ENCODE peak calls at places on chromosomes 3 and 15, in ten cellular contexts. N is OCI-LY7; Q is astrocyte; R is BE2C; B is CD8-positive, alpha-beta T cell; X is uterus; C is AG10803; K is B cell; L is DND-41; A is GM12865. G is an unnamed sample.

GRCh38 chr3:168909260-168909659 is 754.3 kb downstream of the MECOM start:
- DNase-seq in N (no peak), Q (peak; percentile 50), R (no peak), B (no peak), X (no peak), C (no peak), K (no peak), L (no peak), A (no peak), G (no peak)

GRCh38 chr3:141926929-141927328 is 50.5 kb downstream of the ATP1B3 start:
- DNase-seq in N (no peak), Q (no peak), R (no peak), B (no peak), X (no peak), C (no peak), K (no peak), L (peak; percentile 7), A (no peak), G (no peak)

GRCh38 chr15:101489236-101489632 is 273 bp downstream of the PCSK6 start:
- DNase-seq in N (no peak), Q (no peak), R (peak; percentile 74), B (no peak), X (no peak), C (no peak), K (no peak), L (no peak), A (peak; percentile 13), G (peak; percentile 72)

GRCh38 chr15:67072442-67072841 is 7.0 kb downstream of the SMAD3 start:
- DNase-seq in N (no peak), Q (no peak), R (no peak), B (no peak), X (no peak), C (no peak), K (no peak), L (no peak), A (no peak), G (no peak)

GRCh38 chr3:115627180-115628074 is 4.1 kb downstream of the GAP43 start:
- DNase-seq in N (no peak), Q (no peak), R (no peak), B (no peak), X (no peak), C (no peak), K (no peak), L (no peak), A (peak; percentile 3), G (no peak)

GRCh38 chr3:78519281-78519680 is 1248.5 kb downstream of the ROBO1 start:
- DNase-seq in N (no peak), Q (peak; percentile 39), R (no peak), B (no peak), X (no peak), C (no peak), K (no peak), L (no peak), A (no peak), G (no peak)

GRCh38 chr15:92377083-92377789 is 16.4 kb upstream of the ST8SIA2 start:
- DNase-seq in N (no peak), Q (peak; percentile 10), R (peak; percentile 37), B (no peak), X (no peak), C (peak; percentile 51), K (no peak), L (no peak), A (no peak), G (no peak)

GRCh38 chr15:90266061-90266431 is 574 bp downstream of the NGRN start:
- DNase-seq in N (no peak), Q (peak; percentile 29), R (peak; percentile 59), B (no peak), X (peak; percentile 32), C (no peak), K (peak; percentile 35), L (peak; percentile 55), A (peak; percentile 45), G (peak; percentile 35)

GRCh38 chr3:184325715-184326114 is 11.3 kb downstream of the EIF4G1 start:
- DNase-seq in N (no peak), Q (no peak), R (no peak), B (no peak), X (no peak), C (no peak), K (peak; percentile 4), L (no peak), A (no peak), G (no peak)

GRCh38 chr15:58628206-58629057 is 121.1 kb downstream of the ADAM10 start:
- DNase-seq in N (peak; percentile 13), Q (no peak), R (no peak), B (no peak), X (no peak), C (no peak), K (peak; percentile 10), L (no peak), A (peak; percentile 7), G (peak; percentile 25)

DNA sequence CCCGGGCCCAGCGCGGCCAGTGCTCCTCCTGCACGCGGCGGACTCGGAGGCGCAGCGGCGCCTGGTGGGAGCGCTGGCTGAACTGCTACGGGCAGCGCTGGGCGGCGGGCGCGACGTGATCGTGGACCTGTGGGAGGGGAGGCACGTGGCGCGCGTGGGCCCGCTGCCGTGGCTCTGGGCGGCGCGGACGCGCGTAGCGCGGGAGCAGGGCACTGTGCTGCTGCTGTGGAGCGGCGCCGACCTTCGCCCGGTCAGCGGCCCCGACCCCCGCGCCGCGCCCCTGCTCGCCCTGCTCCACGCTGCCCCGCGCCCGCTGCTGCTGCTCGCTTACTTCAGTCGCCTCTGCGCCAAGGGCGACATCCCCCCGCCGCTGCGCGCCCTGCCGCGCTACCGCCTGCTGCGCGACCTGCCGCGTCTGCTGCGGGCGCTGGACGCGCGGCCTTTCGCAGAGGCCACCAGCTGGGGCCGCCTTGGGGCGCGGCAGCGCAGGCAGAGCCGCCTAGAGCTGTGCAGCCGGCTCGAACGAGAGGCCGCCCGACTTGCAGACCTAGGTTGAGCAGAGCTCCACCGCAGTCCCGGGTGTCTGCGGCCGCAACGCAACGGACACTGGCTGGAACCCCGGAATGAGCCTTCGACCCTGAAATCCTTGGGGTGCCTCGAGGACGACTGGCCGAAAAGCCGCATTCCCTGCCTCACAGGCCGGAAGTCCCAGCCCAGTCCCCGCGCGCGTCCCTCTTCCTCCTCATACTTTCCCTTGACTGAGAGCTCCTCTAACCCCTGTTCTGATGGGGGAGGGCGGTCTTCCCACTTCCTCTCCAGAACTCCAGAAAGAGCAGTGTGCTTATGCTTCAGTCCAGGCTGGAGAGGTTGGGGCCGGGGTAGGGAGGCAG is 1.4 kb upstream of the IL17RC start:
- DNase-seq in N (no peak), Q (peak; percentile 41), R (peak; percentile 74), B (no peak), X (peak; percentile 81), C (peak; percentile 52), K (peak; percentile 54), L (no peak), A (peak; percentile 46), G (peak; percentile 68)
- TF ChIP-seq CTCF in N (no peak), Q (no peak), R (peak; percentile 8), B (no peak), X (peak; percentile 85), C (peak; percentile 36), K (no peak), L (no peak), A (no peak), G (peak; percentile 40)

GRCh38 chr3:159672728-159673471 is 315.7 kb upstream of the IL12A start:
- DNase-seq in N (no peak), Q (no peak), R (no peak), B (no peak), X (no peak), C (no peak), K (no peak), L (no peak), A (peak; percentile 24), G (no peak)
- TF ChIP-seq CTCF in N (no peak), Q (peak; percentile 29), R (no peak), B (no peak), X (no peak), C (peak; percentile 13), K (no peak), L (no peak), A (no peak), G (no peak)

GRCh38 chr3:138856799-138857198 is 22.1 kb upstream of the PIK3CB start:
- DNase-seq in N (no peak), Q (no peak), R (no peak), B (no peak), X (no peak), C (no peak), K (no peak), L (no peak), A (no peak), G (no peak)

GRCh38 chr3:138849541-138849940 is 14.8 kb upstream of the PIK3CB start:
- DNase-seq in N (no peak), Q (no peak), R (no peak), B (no peak), X (no peak), C (no peak), K (no peak), L (no peak), A (no peak), G (no peak)

GRCh38 chr3:138854204-138854603 is 19.5 kb upstream of the PIK3CB start:
- DNase-seq in N (no peak), Q (no peak), R (no peak), B (no peak), X (no peak), C (no peak), K (no peak), L (no peak), A (no peak), G (no peak)

GRCh38 chr3:138850151-138850550 is 15.4 kb upstream of the PIK3CB start:
- DNase-seq in N (no peak), Q (peak; percentile 30), R (no peak), B (no peak), X (no peak), C (no peak), K (no peak), L (no peak), A (no peak), G (no peak)

GRCh38 chr3:138854940-138855339 is 20.2 kb upstream of the PIK3CB start:
- DNase-seq in N (no peak), Q (no peak), R (no peak), B (no peak), X (no peak), C (no peak), K (no peak), L (no peak), A (no peak), G (no peak)
- TF ChIP-seq CTCF in N (no peak), Q (no peak), R (no peak), B (no peak), X (no peak), C (no peak), K (no peak), L (no peak), A (no peak), G (no peak)

GRCh38 chr3:118505784-118506183 is 528.9 kb downstream of the IGSF11 start:
- DNase-seq in N (no peak), Q (peak; percentile 2), R (no peak), B (no peak), X (no peak), C (no peak), K (no peak), L (no peak), A (no peak), G (no peak)

GRCh38 chr3:118495243-118495642 is 539.4 kb downstream of the IGSF11 start:
- DNase-seq in N (no peak), Q (no peak), R (no peak), B (no peak), X (no peak), C (no peak), K (no peak), L (no peak), A (no peak), G (no peak)

GRCh38 chr3:118504906-118505305 is 529.7 kb downstream of the IGSF11 start:
- DNase-seq in N (no peak), Q (no peak), R (no peak), B (no peak), X (no peak), C (no peak), K (no peak), L (no peak), A (no peak), G (no peak)

GRCh38 chr3:118501152-118501551 is 533.5 kb downstream of the IGSF11 start:
- DNase-seq in N (no peak), Q (peak; percentile 2), R (peak; percentile 61), B (no peak), X (peak; percentile 17), C (no peak), K (no peak), L (no peak), A (peak; percentile 9), G (no peak)
- TF ChIP-seq CTCF in N (no peak), Q (no peak), R (peak; percentile 39), B (no peak), X (no peak), C (no peak), K (no peak), L (no peak), A (no peak), G (no peak)

G was measured in GM13976.